ENCODE peak calls at places on chromosomes 11 and 22, in four cellular contexts. J is H1, T is K562, G is HepG2. K is an unnamed sample.

GRCh38 chr11:86214710-86215109 is 29.8 kb upstream of the EED start:
- DNase-seq in G (no peak), T (no peak), J (no peak), K (no peak)

GRCh38 chr22:28958611-28959010 is 75.2 kb downstream of the ZNRF3 start:
- DNase-seq in J (no peak), G (no peak), T (no peak), K (no peak)

GRCh38 chr11:68974421-68975194 is 6.2 kb downstream of the MRGPRD start:
- DNase-seq in G (no peak), J (no peak), T (peak; percentile 70), K (peak; percentile 62)

GRCh38 chr11:93123351-93123898 is 74.4 kb downstream of the SLC36A4 start:
- DNase-seq in G (no peak), J (no peak), T (peak; percentile 30), K (no peak)

GRCh38 chr22:36323182-36323854 is 64.4 kb downstream of the MYH9 start:
- DNase-seq in T (no peak), J (no peak), G (no peak), K (no peak)

GRCh38 chr11:89168396-89168795 is 9.3 kb upstream of the TYR start:
- DNase-seq in G (no peak), T (no peak), J (no peak), K (no peak)

GRCh38 chr11:68504432-68505066 is 44.0 kb downstream of the PPP6R3 start:
- DNase-seq in G (no peak), J (no peak), T (no peak), K (no peak)

GRCh38 chr11:102761646-102762238 is 18.7 kb downstream of the MMP10 start:
- DNase-seq in T (no peak), G (no peak), J (no peak), K (no peak)

GRCh38 chr11:116194156-116194904 is 578.5 kb downstream of the BUD13 start:
- DNase-seq in G (no peak), J (no peak), T (no peak), K (no peak)

GRCh38 chr11:20156280-20156875 is 3.9 kb downstream of the DBX1 start:
- DNase-seq in T (peak; percentile 9), J (no peak), G (no peak), K (no peak)

GRCh38 chr22:19554834-19555404 is 30.7 kb upstream of the CLDN5 start:
- DNase-seq in G (peak; percentile 81), T (no peak), J (peak; percentile 41), K (peak; percentile 59)
- TF ChIP-seq HDAC2 in G (peak; percentile 37), T (no peak), J (no peak), K (no peak)

DNA sequence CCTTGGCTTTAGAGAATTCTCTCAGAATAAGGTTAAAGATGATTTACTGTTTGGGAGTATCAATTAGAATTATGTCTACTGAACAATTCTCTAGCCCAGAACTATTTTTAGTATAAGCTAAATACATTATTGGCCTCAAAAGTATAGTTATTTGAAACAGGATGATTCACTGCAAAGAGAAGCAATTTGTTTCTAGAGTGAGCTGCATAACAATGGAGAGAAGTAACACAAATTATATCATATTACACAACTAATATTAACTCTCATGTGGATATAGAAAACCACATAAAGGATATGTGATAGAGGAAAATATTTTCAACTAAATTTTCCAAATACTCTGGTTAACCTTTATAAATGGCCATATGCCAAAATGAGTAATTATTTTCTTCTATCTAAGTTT is 24.9 kb downstream of the PGM2L1 start:
- DNase-seq in T (no peak), J (no peak), G (no peak), K (no peak)
- TF ChIP-seq MAFK in T (no peak), J (no peak), G (no peak), K (no peak)

GRCh38 chr22:45785458-45785857 is 113.8 kb downstream of the ATXN10 start:
- DNase-seq in J (no peak), G (peak; percentile 28), T (no peak), K (peak; percentile 75)
- TF ChIP-seq HDAC2 in J (no peak), G (no peak), T (no peak), K (no peak)

GRCh38 chr11:23688835-23689234 is 808.0 kb upstream of the LUZP2 start:
- DNase-seq in G (no peak), T (no peak), J (no peak), K (no peak)
- TF ChIP-seq MAFK in G (no peak), T (no peak), J (no peak), K (no peak)

GRCh38 chr11:76173663-76174062 is 32.6 kb downstream of the WNT11 start:
- DNase-seq in J (no peak), G (no peak), T (no peak), K (no peak)

GRCh38 chr11:76177250-76177686 is 29.0 kb downstream of the WNT11 start:
- DNase-seq in J (no peak), G (peak; percentile 72), T (no peak), K (no peak)

GRCh38 chr11:76176463-76176862 is 29.8 kb downstream of the WNT11 start:
- DNase-seq in G (no peak), J (no peak), T (no peak), K (no peak)

GRCh38 chr11:76174330-76174729 is 32.0 kb downstream of the WNT11 start:
- DNase-seq in T (no peak), J (no peak), G (no peak), K (no peak)

GRCh38 chr11:76175731-76176303 is 30.5 kb downstream of the WNT11 start:
- DNase-seq in J (no peak), G (no peak), T (no peak), K (no peak)
- TF ChIP-seq HDAC2 in J (no peak), G (no peak), T (no peak), K (no peak)

GRCh38 chr11:12845739-12846358 is 163.3 kb upstream of the RASSF10 start:
- DNase-seq in T (peak; percentile 71), J (no peak), G (peak; percentile 98), K (no peak)
- TF ChIP-seq MAFK in T (no peak), J (no peak), G (no peak), K (no peak)

GRCh38 chr22:44664149-44664548 is 37.9 kb upstream of the PRR5 start:
- DNase-seq in T (no peak), G (no peak), J (no peak), K (no peak)
- TF ChIP-seq HDAC2 in T (no peak), G (no peak), J (no peak), K (no peak)

GRCh38 chr22:21694795-21695431 is 29.1 kb downstream of the PPIL2 start:
- DNase-seq in T (no peak), J (no peak), G (no peak), K (no peak)

GRCh38 chr22:21694394-21694793 is 28.6 kb downstream of the PPIL2 start:
- DNase-seq in T (no peak), G (no peak), J (no peak), K (no peak)

GRCh38 chr22:21695432-21696085 is 29.7 kb downstream of the PPIL2 start:
- DNase-seq in G (no peak), J (no peak), T (no peak), K (no peak)

GRCh38 chr22:21697021-21697771 is 31.4 kb downstream of the PPIL2 start:
- DNase-seq in G (no peak), T (no peak), J (no peak), K (no peak)

GRCh38 chr22:21696115-21696514 is 30.3 kb downstream of the PPIL2 start:
- DNase-seq in T (no peak), G (no peak), J (no peak), K (no peak)
- TF ChIP-seq MAFK in T (no peak), G (no peak), J (no peak), K (no peak)